ENCODE peak calls at places on chromosomes 3 and 15, in six cellular contexts. R is AG04450, N is GM12865, C is A549, J is transverse colon, Q is AG10803. E is an unnamed sample.

GRCh38 chr3:81463761-81464160 is 297.7 kb downstream of the GBE1 start:
- DNase-seq in R (no peak), N (no peak), C (no peak), J (no peak), Q (peak; percentile 68), E (no peak)

GRCh38 chr15:29031502-29032228 is 145.9 kb downstream of the APBA2 start:
- DNase-seq in R (no peak), N (no peak), C (no peak), J (no peak), Q (no peak), E (no peak)

GRCh38 chr3:145133281-145133680 is 1027.7 kb downstream of the PLOD2 start:
- DNase-seq in R (no peak), N (no peak), C (no peak), J (no peak), Q (no peak), E (no peak)

GRCh38 chr15:38623744-38624143 is 59.1 kb upstream of the RASGRP1 start:
- DNase-seq in R (no peak), N (peak; percentile 28), C (no peak), J (no peak), Q (peak; percentile 8), E (no peak)

GRCh38 chr3:177977381-177978158 is 558.7 kb upstream of the KCNMB2 start:
- DNase-seq in R (peak; percentile 74), N (no peak), C (peak; percentile 33), J (no peak), Q (peak; percentile 93), E (peak; percentile 77)

GRCh38 chr3:167731393-167731792 is 3.3 kb downstream of the PDCD10 start:
- DNase-seq in R (no peak), N (no peak), C (no peak), J (no peak), Q (no peak), E (no peak)

GRCh38 chr15:100580414-100580813 is 21.6 kb downstream of the LINS1 start:
- DNase-seq in R (no peak), N (no peak), C (no peak), J (no peak), Q (no peak), E (no peak)

GRCh38 chr3:159775372-159775961 is 213.2 kb upstream of the IL12A start:
- DNase-seq in R (peak; percentile 71), N (no peak), C (no peak), J (peak; percentile 43), Q (peak; percentile 83), E (peak; percentile 70)

GRCh38 chr3:186170516-186170915 is 61.6 kb upstream of the ETV5 start:
- DNase-seq in R (no peak), N (no peak), C (no peak), J (no peak), Q (no peak), E (no peak)

GRCh38 chr3:161343986-161344385 is 27.3 kb downstream of the SPTSSB start:
- DNase-seq in R (no peak), N (no peak), C (no peak), J (no peak), Q (no peak), E (no peak)

GRCh38 chr3:1962531-1963090 is 136.1 kb upstream of the CNTN4 start:
- DNase-seq in R (no peak), N (no peak), C (no peak), J (no peak), Q (no peak), E (no peak)

GRCh38 chr15:74412159-74412558 is 21.6 kb downstream of the SEMA7A start:
- DNase-seq in R (no peak), N (no peak), C (no peak), J (no peak), Q (no peak), E (no peak)

GRCh38 chr3:100045696-100046095 is 68.6 kb downstream of the FILIP1L start:
- DNase-seq in R (peak; percentile 98), N (no peak), C (no peak), J (peak; percentile 56), Q (peak; percentile 99), E (peak; percentile 31)

GRCh38 chr3:38031022-38031994 is 1.9 kb upstream of the PLCD1 start:
- DNase-seq in R (no peak), N (no peak), C (peak; percentile 66), J (peak; percentile 81), Q (peak; percentile 52), E (peak; percentile 96)

GRCh38 chr3:140359198-140359995 is 318.5 kb upstream of the TRIM42 start:
- DNase-seq in R (no peak), N (no peak), C (no peak), J (no peak), Q (no peak), E (no peak)

GRCh38 chr3:110731148-110731547 is 340.5 kb upstream of the NECTIN3 start:
- DNase-seq in R (no peak), N (no peak), C (no peak), J (no peak), Q (peak; percentile 46), E (no peak)

GRCh38 chr15:36501063-36501678 is 78.3 kb upstream of the CDIN1 start:
- DNase-seq in R (peak; percentile 33), N (peak; percentile 77), C (peak; percentile 78), J (no peak), Q (peak; percentile 76), E (peak; percentile 69)

GRCh38 chr3:52986938-52987337 is 58.9 kb downstream of the SFMBT1 start:
- DNase-seq in R (peak; percentile 21), N (no peak), C (peak; percentile 35), J (no peak), Q (peak; percentile 43), E (peak; percentile 43)

GRCh38 chr15:76903251-76903681 is 1.9 kb downstream of the SCAPER start:
- DNase-seq in R (peak; percentile 26), N (peak; percentile 38), C (peak; percentile 66), J (no peak), Q (peak; percentile 49), E (peak; percentile 41)

GRCh38 chr3:128735287-128735686 is 9.3 kb downstream of the RAB7A start:
- DNase-seq in R (no peak), N (no peak), C (no peak), J (no peak), Q (no peak), E (no peak)

GRCh38 chr3:194386610-194387009 is 12.5 kb downstream of the GP5 start:
- DNase-seq in R (no peak), N (no peak), C (no peak), J (no peak), Q (no peak), E (no peak)

GRCh38 chr3:71710906-71711494 is 14.2 kb downstream of the EIF4E3 start:
- DNase-seq in R (no peak), N (peak; percentile 53), C (peak; percentile 51), J (no peak), Q (peak; percentile 61), E (peak; percentile 57)

GRCh38 chr3:29201609-29202008 is 79.3 kb upstream of the RBMS3 start:
- DNase-seq in R (no peak), N (no peak), C (no peak), J (no peak), Q (no peak), E (no peak)

GRCh38 chr3:189267981-189268613 is 96.3 kb downstream of the TPRG1 start:
- DNase-seq in R (no peak), N (no peak), C (peak; percentile 77), J (no peak), Q (peak; percentile 33), E (peak; percentile 98)

GRCh38 chr15:99511865-99512632 is 53.7 kb upstream of the MEF2A start:
- DNase-seq in R (no peak), N (peak; percentile 97), C (no peak), J (no peak), Q (peak; percentile 40), E (no peak)

GRCh38 chr3:171113716-171114115 is 87.2 kb upstream of the SLC2A2 start:
- DNase-seq in R (no peak), N (no peak), C (peak; percentile 8), J (no peak), Q (no peak), E (no peak)

GRCh38 chr3:171103185-171103584 is 76.7 kb upstream of the SLC2A2 start:
- DNase-seq in R (no peak), N (no peak), C (no peak), J (no peak), Q (no peak), E (no peak)

GRCh38 chr3:171110715-171111114 is 84.2 kb upstream of the SLC2A2 start:
- DNase-seq in R (no peak), N (no peak), C (no peak), J (no peak), Q (no peak), E (no peak)

GRCh38 chr3:171101982-171102610 is 75.6 kb upstream of the SLC2A2 start:
- DNase-seq in R (no peak), N (no peak), C (no peak), J (no peak), Q (peak; percentile 71), E (peak; percentile 55)

GRCh38 chr3:171108066-171108465 is 81.5 kb upstream of the SLC2A2 start:
- DNase-seq in R (no peak), N (no peak), C (peak; percentile 4), J (no peak), Q (peak; percentile 16), E (peak; percentile 75)
- TF ChIP-seq CTCF in R (no peak), N (no peak), C (no peak), J (no peak), Q (no peak), E (no peak)

GRCh38 chr15:67769468-67770097 is 55.7 kb upstream of the SKOR1 start:
- DNase-seq in R (no peak), N (no peak), C (no peak), J (no peak), Q (no peak), E (no peak)
- H3K4me3 ChIP-seq in R (no peak overlapping the region), N (no peak overlapping the region), C (no peak overlapping the region), J (no peak overlapping the region), Q (no peak overlapping the region), E (no peak overlapping the region)

DNA sequence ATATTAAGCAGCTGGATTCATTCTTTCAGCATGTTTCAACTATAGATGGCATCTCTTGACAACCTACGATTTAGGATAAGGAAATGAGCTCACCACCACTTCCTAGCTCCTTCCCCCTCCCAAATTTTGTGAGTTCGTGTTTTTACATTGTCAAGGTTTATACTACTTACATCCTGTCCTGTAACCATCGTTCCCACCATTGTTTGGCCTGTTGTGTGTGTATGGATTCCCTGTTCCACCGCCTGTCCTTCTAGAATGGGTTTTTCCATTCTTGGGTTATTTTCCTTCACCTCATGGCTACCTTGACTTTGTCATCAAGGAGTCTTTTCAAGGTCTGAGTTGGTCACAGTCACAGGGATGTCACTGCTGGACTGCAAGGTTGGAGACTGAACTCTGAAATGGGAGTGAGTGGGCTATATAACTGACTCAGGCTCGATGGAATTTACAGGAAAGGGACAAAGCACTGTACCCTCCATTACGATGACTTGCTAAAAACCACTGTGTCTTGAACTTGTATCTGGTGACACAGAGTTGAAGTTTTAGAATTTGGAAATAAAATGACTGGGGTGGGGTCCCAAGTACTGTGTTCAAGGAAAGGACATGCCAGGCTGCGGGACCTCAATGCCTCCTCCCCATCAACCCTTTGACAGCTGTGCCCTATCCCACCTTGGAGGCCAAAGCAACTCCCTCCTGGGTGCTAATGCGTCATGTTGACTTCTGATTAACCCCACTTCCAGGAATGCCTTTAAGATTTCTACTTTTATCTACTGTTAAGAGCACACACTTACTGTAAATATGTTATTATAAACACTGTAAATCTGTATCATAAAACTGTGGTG is 66.8 kb upstream of the BLM start:
- DNase-seq in R (no peak), N (no peak), C (no peak), J (no peak), Q (peak; percentile 20), E (no peak)
- TF ChIP-seq CTCF in R (no peak), N (no peak), C (no peak), J (no peak), Q (no peak), E (no peak)

DNA sequence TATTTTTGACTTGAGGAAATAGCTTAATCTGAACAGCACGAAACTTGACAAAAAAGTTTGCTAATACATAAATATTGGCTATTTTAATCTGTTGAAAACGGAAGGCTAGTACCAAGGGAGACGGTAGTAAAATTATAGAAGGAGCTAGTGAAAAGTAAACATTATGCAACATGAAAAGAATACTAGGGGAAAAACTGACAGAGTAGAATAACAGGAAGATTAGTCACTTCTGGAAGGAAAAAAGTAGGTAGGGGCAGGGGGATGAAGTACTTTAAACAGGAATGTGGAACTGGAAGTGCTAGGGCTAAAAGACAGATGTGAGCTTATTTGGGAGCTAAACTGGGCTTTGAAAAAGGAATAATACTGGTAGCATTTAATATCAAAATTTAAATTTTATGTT is 60.1 kb downstream of the MBNL1 start:
- DNase-seq in R (peak; percentile 59), N (no peak), C (peak; percentile 80), J (no peak), Q (peak; percentile 85), E (peak; percentile 84)
- H3K4me3 ChIP-seq in R (no peak overlapping the region), N (no peak overlapping the region), C (peak overlapping the region; percentile 10), J (no peak overlapping the region), Q (no peak overlapping the region), E (no peak overlapping the region)

E was measured in epithelial cell of esophagus.